ENCODE peak calls at places on chromosome 2, in nine cellular contexts. N is NCI-H1092 treated with DMSO at 0.1 percent for 48 hours; P is effector CD4-positive, alpha-beta T cell; E is AG04450; Z is T-helper 2 cell; W is Right ventricle myocardium inferior; L is stimulated activated CD8-positive, alpha-beta memory T cell treated with anti-CD3 and anti-CD28 coated beads, Interleukin-12 subunit alpha, Interleukin-12 subunit beta, amount 100 ng/mL, for 1 hour; Y is upper lobe of right lung; U is body of pancreas. H is an unnamed sample.

GRCh38 chr2:17615728-17616351 is 75.3 kb downstream of the VSNL1 start:
- DNase-seq in N (no peak), P (no peak), E (no peak), Z (no peak), W (no peak), L (no peak), Y (no peak), U (no peak), H (no peak)

GRCh38 chr2:72140621-72140960 is 7.1 kb downstream of the CYP26B1 start:
- DNase-seq in N (no peak), P (no peak), E (no peak), Z (no peak), W (no peak), L (no peak), Y (no peak), U (no peak), H (no peak)

GRCh38 chr2:130957920-130958319 is 121.2 kb downstream of the ARHGEF4 start:
- DNase-seq in N (no peak), P (no peak), E (no peak), Z (no peak), W (no peak), L (no peak), Y (no peak), U (no peak), H (no peak)

GRCh38 chr2:198662916-198663315 is 794.8 kb downstream of the SATB2 start:
- DNase-seq in N (no peak), P (no peak), E (no peak), Z (no peak), W (no peak), L (no peak), Y (no peak), U (no peak), H (no peak)

GRCh38 chr2:102057502-102058292 is 65.9 kb downstream of the IL1R2 start:
- DNase-seq in N (no peak), P (no peak), E (no peak), Z (no peak), W (no peak), L (no peak), Y (no peak), U (no peak), H (no peak)

GRCh38 chr2:204491528-204491927 is 53.7 kb upstream of the PARD3B start:
- DNase-seq in N (no peak), P (no peak), E (no peak), Z (no peak), W (no peak), L (no peak), Y (no peak), U (peak), H (no peak)

GRCh38 chr2:86302320-86302719 is 35.1 kb downstream of the REEP1 start:
- DNase-seq in N (peak), P (no peak), E (no peak), Z (no peak), W (no peak), L (no peak), Y (no peak), U (no peak), H (no peak)

GRCh38 chr2:121128741-121129659 is 156.0 kb downstream of the TFCP2L1 start:
- DNase-seq in N (no peak), P (no peak), E (no peak), Z (no peak), W (no peak), L (no peak), Y (peak), U (peak), H (no peak)

GRCh38 chr2:36172828-36173227 is 182.8 kb upstream of the CRIM1 start:
- DNase-seq in N (no peak), P (no peak), E (no peak), Z (no peak), W (no peak), L (no peak), Y (no peak), U (no peak), H (no peak)

GRCh38 chr2:239475161-239476028 is 74.6 kb upstream of the HDAC4 start:
- DNase-seq in N (no peak), P (no peak), E (no peak), Z (no peak), W (peak), L (no peak), Y (peak), U (no peak), H (no peak)

GRCh38 chr2:239745386-239745785 is 279.8 kb downstream of the NDUFA10 start:
- DNase-seq in N (no peak), P (no peak), E (no peak), Z (no peak), W (peak), L (no peak), Y (no peak), U (no peak), H (no peak)

GRCh38 chr2:215365184-215365658 is 53.4 kb downstream of the ATIC start:
- DNase-seq in N (no peak), P (no peak), E (no peak), Z (no peak), W (no peak), L (no peak), Y (no peak), U (no peak), H (no peak)

GRCh38 chr2:85409719-85410583 is at the start of gene CAPG:
- DNase-seq in N (no peak), P (no peak), E (no peak), Z (no peak), W (peak), L (no peak), Y (peak), U (no peak), H (peak)

GRCh38 chr2:112938904-112939303 is 27.9 kb downstream of the IL37 start:
- DNase-seq in N (no peak), P (no peak), E (no peak), Z (no peak), W (no peak), L (no peak), Y (no peak), U (peak), H (no peak)

GRCh38 chr2:85917887-85918795 is 29.4 kb upstream of the ST3GAL5 start:
- DNase-seq in N (no peak), P (no peak), E (no peak), Z (no peak), W (no peak), L (no peak), Y (no peak), U (no peak), H (no peak)

GRCh38 chr2:127043367-127044164 is 63.4 kb downstream of the BIN1 start:
- DNase-seq in N (no peak), P (no peak), E (no peak), Z (no peak), W (no peak), L (no peak), Y (no peak), U (no peak), H (no peak)

GRCh38 chr2:170468557-170468956 is 246.6 kb upstream of the SP5 start:
- DNase-seq in N (no peak), P (no peak), E (no peak), Z (no peak), W (no peak), L (no peak), Y (no peak), U (no peak), H (no peak)

GRCh38 chr2:62511636-62512035 is 5.6 kb upstream of the TMEM17 start:
- DNase-seq in N (no peak), P (no peak), E (no peak), Z (no peak), W (no peak), L (no peak), Y (no peak), U (no peak), H (no peak)

GRCh38 chr2:159138642-159139182 is 147.8 kb downstream of the WDSUB1 start:
- DNase-seq in N (no peak), P (no peak), E (no peak), Z (no peak), W (no peak), L (no peak), Y (no peak), U (no peak), H (no peak)

GRCh38 chr2:230748087-230748486 is 35.4 kb downstream of the CAB39 start:
- DNase-seq in N (no peak), P (no peak), E (no peak), Z (no peak), W (no peak), L (no peak), Y (no peak), U (no peak), H (no peak)

GRCh38 chr2:170298115-170298514 is 120.2 kb downstream of the MYO3B start:
- DNase-seq in N (no peak), P (no peak), E (no peak), Z (no peak), W (no peak), L (no peak), Y (no peak), U (no peak), H (no peak)

GRCh38 chr2:189506514-189506976 is 65.3 kb downstream of the WDR75 start:
- DNase-seq in N (no peak), P (no peak), E (no peak), Z (no peak), W (no peak), L (no peak), Y (no peak), U (no peak), H (no peak)

GRCh38 chr2:227684258-227684657 is 17.7 kb downstream of the SCYGR5 start:
- DNase-seq in N (no peak), P (no peak), E (no peak), Z (no peak), W (no peak), L (no peak), Y (no peak), U (no peak), H (no peak)

GRCh38 chr2:240398711-240399267 is 36.7 kb upstream of the GPC1 start:
- DNase-seq in N (no peak), P (no peak), E (no peak), Z (no peak), W (no peak), L (no peak), Y (peak), U (no peak), H (no peak)

GRCh38 chr2:71150082-71150816 is 19.8 kb downstream of the MPHOSPH10 start:
- DNase-seq in N (no peak), P (no peak), E (no peak), Z (no peak), W (no peak), L (no peak), Y (no peak), U (no peak), H (no peak)

GRCh38 chr2:226355600-226355999 is 444.0 kb downstream of the IRS1 start:
- DNase-seq in N (no peak), P (no peak), E (no peak), Z (no peak), W (no peak), L (no peak), Y (no peak), U (no peak), H (no peak)

GRCh38 chr2:219681301-219682290 is 54.2 kb downstream of the SLC4A3 start:
- DNase-seq in N (no peak), P (no peak), E (no peak), Z (no peak), W (no peak), L (no peak), Y (no peak), U (no peak), H (no peak)

GRCh38 chr2:239688840-239689239 is 288.0 kb upstream of the HDAC4 start:
- DNase-seq in N (no peak), P (no peak), E (no peak), Z (no peak), W (no peak), L (no peak), Y (no peak), U (no peak), H (no peak)

GRCh38 chr2:7813541-7814310 is 868.1 kb upstream of the ID2 start:
- DNase-seq in N (no peak), P (no peak), E (no peak), Z (no peak), W (no peak), L (no peak), Y (no peak), U (no peak), H (no peak)

GRCh38 chr2:46314065-46314835 is 17.0 kb downstream of the EPAS1 start:
- DNase-seq in N (no peak), P (no peak), E (no peak), Z (no peak), W (no peak), L (no peak), Y (no peak), U (no peak), H (no peak)

GRCh38 chr2:240127911-240128607 is 8.0 kb downstream of the COPS9 start:
- DNase-seq in N (no peak), P (no peak), E (no peak), Z (no peak), W (peak), L (no peak), Y (no peak), U (no peak), H (no peak)

H was measured in AML-193.